ENCODE peak calls at places on chromosomes 4 and X, in five cellular contexts. K is left lung, H is psoas muscle, W is stromal cell of bone marrow, T is fibroblast of mammary gland. Z is an unnamed sample.

GRCh38 chrX:71301195-71301924 is at the start of gene ITGB1BP2:
- DNase-seq in K (no peak), H (no peak), W (peak; percentile 10), T (peak; percentile 40), Z (no peak)

GRCh38 chrX:57918750-57919436 is 8.6 kb upstream of the ZXDA start:
- DNase-seq in K (no peak), H (peak; percentile 30), W (no peak), T (peak; percentile 51), Z (no peak)

GRCh38 chr4:154277164-154277563 is 214.4 kb downstream of the DCHS2 start:
- DNase-seq in K (no peak), H (no peak), W (no peak), T (no peak), Z (no peak)

GRCh38 chrX:35076061-35076460 is 133.5 kb downstream of the FAM47B start:
- DNase-seq in K (no peak), H (no peak), W (no peak), T (peak; percentile 1), Z (no peak)

GRCh38 chrX:115690554-115691216 is 129.7 kb downstream of the PLS3 start:
- DNase-seq in K (no peak), H (no peak), W (peak; percentile 68), T (peak; percentile 85), Z (no peak)

GRCh38 chrX:44480591-44480990 is 62.1 kb downstream of the FUNDC1 start:
- DNase-seq in K (no peak), H (no peak), W (no peak), T (no peak), Z (no peak)

GRCh38 chrX:40076750-40077149 is 21.0 kb downstream of the BCOR start:
- DNase-seq in K (no peak), H (no peak), W (no peak), T (no peak), Z (no peak)

GRCh38 chr4:57462843-57463242 is 352.7 kb upstream of the IGFBP7 start:
- DNase-seq in K (no peak), H (no peak), W (no peak), T (no peak), Z (no peak)

GRCh38 chrX:111823068-111823467 is 52.9 kb upstream of the TRPC5OS start:
- DNase-seq in K (no peak), H (no peak), W (no peak), T (no peak), Z (no peak)

GRCh38 chr4:152265149-152265621 is 270.7 kb downstream of the FBXW7 start:
- DNase-seq in K (no peak), H (no peak), W (peak; percentile 64), T (peak; percentile 89), Z (no peak)

GRCh38 chrX:40644821-40645358 is 2.5 kb downstream of the CXorf38 start:
- DNase-seq in K (no peak), H (peak; percentile 38), W (peak; percentile 69), T (peak; percentile 83), Z (no peak)

GRCh38 chr4:57081651-57082349 is 28.4 kb downstream of the IGFBP7 start:
- DNase-seq in K (no peak), H (no peak), W (no peak), T (no peak), Z (no peak)

GRCh38 chrX:125998432-125998831 is 167.7 kb downstream of the DCAF12L2 start:
- DNase-seq in K (no peak), H (no peak), W (no peak), T (peak; percentile 2), Z (no peak)